ENCODE peak calls at places on chromosome 3, in seven cellular contexts. B is lung, V is ELR, E is memory B cell, U is DMS 273 treated with DMSO at 0.1 percent for 48 hours, D is AG09309, H is cardiac fibroblast. N is an unnamed sample.
A peak's percentile ranks its signal among the peaks of the same experiment; 100 is the strongest.

GRCh38 chr3:190024912-190025311 is 95.8 kb downstream of the P3H2 start:
- DNase-seq in D (no peak), H (peak; percentile 88), E (no peak), U (no peak), V (peak; percentile 92), B (no peak), N (no peak)

GRCh38 chr3:172515130-172515918 is 7.9 kb downstream of the TNFSF10 start:
- DNase-seq in U (no peak), V (no peak), E (no peak), H (peak; percentile 64), D (no peak), B (no peak), N (no peak)

GRCh38 chr3:31729573-31729972 is 196.8 kb downstream of the STT3B start:
- DNase-seq in U (no peak), E (no peak), B (no peak), D (no peak), H (no peak), V (no peak), N (no peak)

GRCh38 chr3:43207628-43208085 is 78.7 kb upstream of the SNRK start:
- DNase-seq in H (no peak), D (peak; percentile 45), B (no peak), E (no peak), V (peak; percentile 64), U (no peak), N (no peak)

GRCh38 chr3:129424185-129424841 is 4.1 kb downstream of the EFCAB12 start:
- DNase-seq in V (peak; percentile 63), U (no peak), H (peak; percentile 54), E (peak; percentile 37), D (no peak), B (no peak), N (no peak)

GRCh38 chr3:164539215-164539614 is 539.1 kb downstream of the SI start:
- DNase-seq in U (peak; percentile 98), E (no peak), V (no peak), D (no peak), B (no peak), H (no peak), N (no peak)

GRCh38 chr3:193960485-193961172 is 175.3 kb upstream of the HES1 start:
- DNase-seq in B (no peak), E (no peak), D (no peak), H (no peak), V (no peak), U (no peak), N (no peak)

GRCh38 chr3:69005071-69005816 is 8.2 kb downstream of the EOGT start:
- DNase-seq in V (no peak), B (no peak), E (no peak), H (peak; percentile 33), D (no peak), U (no peak), N (no peak)

GRCh38 chr3:139299261-139300132 is 44.3 kb upstream of the MRPS22 start:
- DNase-seq in U (no peak), B (no peak), H (peak; percentile 74), V (peak; percentile 95), E (no peak), D (no peak), N (peak; percentile 76)

GRCh38 chr3:10234526-10235230 is 13.6 kb upstream of the TATDN2 start:
- DNase-seq in E (no peak), B (no peak), U (no peak), V (no peak), H (no peak), D (no peak), N (no peak)

GRCh38 chr3:177034850-177035475 is 162.3 kb downstream of the TBL1XR1 start:
- DNase-seq in U (no peak), H (no peak), B (no peak), D (no peak), E (no peak), V (no peak), N (no peak)

GRCh38 chr3:169218314-169218983 is 445.1 kb downstream of the MECOM start:
- DNase-seq in B (peak; percentile 43), D (peak; percentile 48), U (peak; percentile 66), V (peak; percentile 75), H (peak; percentile 81), E (no peak), N (peak; percentile 49)

GRCh38 chr3:105791919-105792786 is 76.7 kb downstream of the CBLB start:
- DNase-seq in D (peak; percentile 85), H (peak; percentile 100), V (peak; percentile 97), B (peak; percentile 47), U (no peak), E (no peak), N (no peak)

GRCh38 chr3:126418661-126419131 is 24.0 kb downstream of the CFAP100 start:
- DNase-seq in E (no peak), B (no peak), D (no peak), U (no peak), V (no peak), H (no peak), N (no peak)